ENCODE peak calls at places on chromosomes 4 and X, in nine cellular contexts. S is trophoblast cell, F is right cardiac atrium, H is choroid plexus epithelial cell, J is fibroblast of lung, V is heart right ventricle, Q is colonic mucosa, T is ascending aorta, W is hepatocyte. Y is an unnamed sample.

GRCh38 chr4:88573995-88574394 is 18.3 kb upstream of the HERC3 start:
- DNase-seq in S (peak), F (no peak), H (peak), J (peak), V (no peak), Q (no peak), T (no peak), W (no peak), Y (no peak)

GRCh38 chr4:161428180-161428965 is 735.4 kb downstream of the FSTL5 start:
- DNase-seq in S (no peak), F (no peak), H (no peak), J (no peak), V (no peak), Q (no peak), T (no peak), W (no peak), Y (no peak)

GRCh38 chr4:184453402-184454160 is 20.8 kb downstream of the IRF2 start:
- DNase-seq in S (peak), F (no peak), H (peak), J (peak), V (peak), Q (peak), T (no peak), W (peak), Y (peak)

GRCh38 chr4:182019148-182019652 is 224.0 kb upstream of the TENM3 start:
- DNase-seq in S (no peak), F (no peak), H (no peak), J (peak), V (no peak), Q (no peak), T (no peak), W (no peak), Y (no peak)

GRCh38 chr4:81030617-81031388 is at the start of gene BMP3:
- DNase-seq in S (peak), F (peak), H (peak), J (peak), V (no peak), Q (peak), T (no peak), W (peak), Y (peak)

GRCh38 chrX:137566746-137567473 is 983 bp downstream of the ZIC3 start:
- DNase-seq in S (no peak), F (peak), H (peak), J (no peak), V (no peak), Q (no peak), T (no peak), W (no peak), Y (no peak)

GRCh38 chr4:109078724-109079123 is 223.7 kb downstream of the COL25A1 start:
- DNase-seq in S (no peak), F (no peak), H (peak), J (peak), V (no peak), Q (no peak), T (no peak), W (no peak), Y (no peak)

GRCh38 chr4:73311428-73311827 is 52.8 kb upstream of the ANKRD17 start:
- DNase-seq in S (peak), F (no peak), H (peak), J (peak), V (no peak), Q (no peak), T (no peak), W (peak), Y (peak)

GRCh38 chr4:16788893-16789292 is 109.6 kb downstream of the LDB2 start:
- DNase-seq in S (no peak), F (no peak), H (no peak), J (no peak), V (no peak), Q (no peak), T (no peak), W (no peak), Y (no peak)

GRCh38 chrX:41605144-41605543 is 83.6 kb upstream of the GPR34 start:
- DNase-seq in S (peak), F (no peak), H (no peak), J (peak), V (no peak), Q (no peak), T (no peak), W (no peak), Y (no peak)

GRCh38 chrX:154097597-154098541 is at the start of gene MECP2:
- DNase-seq in S (peak), F (peak), H (peak), J (peak), V (peak), Q (peak), T (peak), W (peak), Y (peak)

GRCh38 chr4:73341454-73341853 is 62.6 kb upstream of the ALB start:
- DNase-seq in S (peak), F (no peak), H (peak), J (peak), V (no peak), Q (peak), T (no peak), W (peak), Y (peak)

GRCh38 chr4:52244773-52245360 is 193.8 kb downstream of the SPATA18 start:
- DNase-seq in S (no peak), F (no peak), H (no peak), J (no peak), V (no peak), Q (no peak), T (no peak), W (no peak), Y (no peak)

GRCh38 chrX:106481341-106481740 is 130.4 kb upstream of the RADX start:
- DNase-seq in S (peak), F (no peak), H (peak), J (peak), V (peak), Q (peak), T (no peak), W (peak), Y (peak)

GRCh38 chr4:26000274-26000950 is 86.4 kb downstream of the SMIM20 start:
- DNase-seq in S (no peak), F (no peak), H (no peak), J (peak), V (no peak), Q (no peak), T (no peak), W (no peak), Y (no peak)

GRCh38 chr4:188869581-188869980 is 730.3 kb downstream of the TRIML1 start:
- DNase-seq in S (no peak), F (no peak), H (peak), J (no peak), V (no peak), Q (no peak), T (no peak), W (no peak), Y (no peak)

GRCh38 chr4:123120473-123120872 is 198.1 kb upstream of the NUDT6 start:
- DNase-seq in S (peak), F (no peak), H (peak), J (peak), V (no peak), Q (no peak), T (no peak), W (no peak), Y (no peak)

GRCh38 chr4:78748361-78748760 is 27.8 kb upstream of the BMP2K start:
- DNase-seq in S (no peak), F (no peak), H (no peak), J (peak), V (no peak), Q (no peak), T (no peak), W (no peak), Y (no peak)

GRCh38 chr4:149371021-149371420 is 444.6 kb downstream of the IQCM start:
- DNase-seq in S (peak), F (no peak), H (peak), J (peak), V (no peak), Q (peak), T (no peak), W (peak), Y (peak)

GRCh38 chr4:97942137-97942536 is 201.1 kb downstream of the STPG2 start:
- DNase-seq in S (no peak), F (no peak), H (no peak), J (peak), V (no peak), Q (no peak), T (no peak), W (no peak), Y (no peak)

GRCh38 chrX:150899191-150899757 is 806 bp upstream of the CD99L2 start:
- DNase-seq in S (peak), F (peak), H (peak), J (peak), V (peak), Q (peak), T (no peak), W (peak), Y (peak)

GRCh38 chrX:20267924-20268701 is 1.4 kb upstream of the RPS6KA3 start:
- DNase-seq in S (peak), F (peak), H (peak), J (peak), V (peak), Q (peak), T (no peak), W (peak), Y (peak)

GRCh38 chr4:168731706-168732414 is 235.0 kb downstream of the PALLD start:
- DNase-seq in S (no peak), F (no peak), H (no peak), J (peak), V (no peak), Q (no peak), T (no peak), W (no peak), Y (no peak)

GRCh38 chr4:101695176-101695575 is 95.4 kb upstream of the BANK1 start:
- DNase-seq in S (no peak), F (no peak), H (no peak), J (peak), V (no peak), Q (no peak), T (no peak), W (no peak), Y (no peak)

GRCh38 chr4:85792576-85792975 is 317.6 kb downstream of the ARHGAP24 start:
- DNase-seq in S (no peak), F (no peak), H (no peak), J (no peak), V (no peak), Q (no peak), T (no peak), W (no peak), Y (no peak)

GRCh38 chrX:123185714-123186113 is 1.6 kb downstream of the GRIA3 start:
- DNase-seq in S (no peak), F (no peak), H (no peak), J (peak), V (no peak), Q (no peak), T (no peak), W (no peak), Y (no peak)

GRCh38 chr4:2842667-2843022 is 999 bp upstream of the ADD1 start:
- DNase-seq in S (no peak), F (no peak), H (no peak), J (peak), V (no peak), Q (no peak), T (no peak), W (no peak), Y (no peak)

GRCh38 chr4:38385286-38386010 is 278.6 kb upstream of the KLF3 start:
- DNase-seq in S (no peak), F (no peak), H (no peak), J (peak), V (no peak), Q (peak), T (no peak), W (peak), Y (peak)

GRCh38 chrX:108464604-108465003 is 25.0 kb downstream of the COL4A5 start:
- DNase-seq in S (peak), F (no peak), H (peak), J (peak), V (no peak), Q (no peak), T (no peak), W (no peak), Y (no peak)

GRCh38 chr4:80989921-80990544 is 40.5 kb upstream of the BMP3 start:
- DNase-seq in S (peak), F (no peak), H (peak), J (peak), V (peak), Q (peak), T (no peak), W (peak), Y (peak)

GRCh38 chr4:140242357-140243284 is 88.6 kb upstream of the MAML3 start:
- DNase-seq in S (no peak), F (peak), H (no peak), J (no peak), V (no peak), Q (peak), T (no peak), W (no peak), Y (no peak)

GRCh38 chr4:128394778-128395177 is 107.2 kb upstream of the PGRMC2 start:
- DNase-seq in S (no peak), F (no peak), H (no peak), J (peak), V (no peak), Q (no peak), T (no peak), W (no peak), Y (no peak)

GRCh38 chr4:128390475-128390996 is 102.9 kb upstream of the PGRMC2 start:
- DNase-seq in S (no peak), F (no peak), H (no peak), J (no peak), V (no peak), Q (no peak), T (no peak), W (no peak), Y (no peak)

GRCh38 chr4:128387600-128388351 is 100.2 kb upstream of the PGRMC2 start:
- DNase-seq in S (peak), F (no peak), H (peak), J (peak), V (no peak), Q (no peak), T (no peak), W (no peak), Y (no peak)

GRCh38 chr4:128388352-128388630 is 100.7 kb upstream of the PGRMC2 start:
- DNase-seq in S (peak), F (peak), H (peak), J (peak), V (no peak), Q (no peak), T (no peak), W (no peak), Y (no peak)

DNA sequence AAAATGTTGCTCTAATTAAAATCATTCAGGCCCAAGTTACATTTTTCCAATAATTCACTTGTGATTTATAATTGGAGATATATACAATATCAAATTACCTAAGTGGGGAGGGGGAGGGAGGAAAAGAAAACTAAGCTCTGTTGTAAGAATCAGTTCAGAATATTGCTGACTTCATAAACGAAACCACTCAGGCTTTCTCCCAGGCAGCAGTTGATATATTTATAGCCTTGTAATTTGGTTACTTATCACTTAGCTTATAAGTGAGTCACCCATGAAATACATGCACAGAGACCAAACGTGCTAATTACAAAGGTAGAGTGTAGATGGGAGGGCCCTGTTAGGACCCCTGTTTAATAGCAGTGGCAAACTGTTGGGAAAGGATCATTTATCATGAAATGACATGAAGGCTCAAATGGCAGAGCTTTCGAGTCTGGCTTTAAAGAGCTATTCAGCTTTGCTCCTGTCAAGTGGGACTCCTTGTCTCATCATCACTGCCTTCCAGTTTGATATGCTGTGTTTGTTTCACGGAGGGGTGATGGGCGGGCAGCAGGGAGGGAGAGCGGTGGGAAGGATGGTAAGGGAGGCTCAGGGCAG is 105.6 kb upstream of the PGRMC2 start:
- DNase-seq in S (no peak), F (peak), H (peak), J (peak), V (peak), Q (no peak), T (no peak), W (no peak), Y (peak)
- H3K4me3 ChIP-seq in S (no peak), F (no peak), H (no peak), J (no peak), V (no peak), Q (no peak), T (no peak), W (no peak), Y (no peak)

GRCh38 chr4:119284876-119285611 is 36.9 kb downstream of the FABP2 start:
- DNase-seq in S (peak), F (no peak), H (peak), J (peak), V (no peak), Q (no peak), T (no peak), W (peak), Y (peak)
- H3K4me3 ChIP-seq in S (no peak), F (no peak), H (peak), J (peak), V (peak), Q (no peak), T (peak), W (peak), Y (no peak)

GRCh38 chr4:33722800-33723511 is 2521.4 kb downstream of the ARAP2 start:
- DNase-seq in S (no peak), F (no peak), H (peak), J (peak), V (no peak), Q (no peak), T (no peak), W (no peak), Y (no peak)

GRCh38 chr4:33725861-33726260 is 2518.5 kb downstream of the ARAP2 start:
- DNase-seq in S (no peak), F (no peak), H (no peak), J (no peak), V (no peak), Q (no peak), T (no peak), W (no peak), Y (no peak)

GRCh38 chr4:33724685-33725084 is 2519.6 kb downstream of the ARAP2 start:
- DNase-seq in S (peak), F (no peak), H (peak), J (peak), V (no peak), Q (no peak), T (no peak), W (no peak), Y (no peak)

DNA sequence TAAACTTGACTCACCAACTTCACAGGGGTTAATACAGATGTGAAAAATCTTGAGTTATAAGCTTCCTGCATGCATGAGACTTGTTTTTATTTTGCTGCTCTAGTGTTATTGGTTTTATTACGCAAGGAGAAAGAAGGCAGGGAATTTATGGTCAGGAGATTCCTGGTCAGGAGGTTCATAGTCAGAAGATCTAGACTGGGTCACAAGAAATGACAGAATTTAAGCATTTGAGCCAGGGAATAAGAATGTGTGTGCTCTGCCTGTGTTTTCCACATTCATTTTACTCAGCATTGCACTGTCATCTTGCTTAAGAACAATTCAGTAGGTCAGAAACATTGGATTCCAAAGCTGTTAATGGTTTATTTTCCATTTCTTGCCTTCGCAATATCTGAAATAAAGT is 2522.1 kb downstream of the ARAP2 start:
- DNase-seq in S (peak), F (no peak), H (peak), J (peak), V (no peak), Q (no peak), T (no peak), W (no peak), Y (no peak)
- H3K4me3 ChIP-seq in S (no peak), F (no peak), H (no peak), J (no peak), V (no peak), Q (no peak), T (no peak), W (no peak), Y (no peak)

GRCh38 chr4:40307627-40308497 is 27.3 kb upstream of the CHRNA9 start:
- DNase-seq in S (no peak), F (no peak), H (no peak), J (no peak), V (peak), Q (peak), T (no peak), W (no peak), Y (peak)
- H3K4me3 ChIP-seq in S (no peak), F (no peak), H (no peak), J (no peak), V (no peak), Q (no peak), T (no peak), W (no peak), Y (no peak)

GRCh38 chr4:70657326-70657725 is 9.0 kb downstream of the JCHAIN start:
- DNase-seq in S (no peak), F (no peak), H (no peak), J (no peak), V (no peak), Q (no peak), T (no peak), W (no peak), Y (no peak)

GRCh38 chr4:70654605-70655011 is 11.7 kb downstream of the JCHAIN start:
- DNase-seq in S (no peak), F (no peak), H (no peak), J (peak), V (no peak), Q (no peak), T (no peak), W (no peak), Y (no peak)

DNA sequence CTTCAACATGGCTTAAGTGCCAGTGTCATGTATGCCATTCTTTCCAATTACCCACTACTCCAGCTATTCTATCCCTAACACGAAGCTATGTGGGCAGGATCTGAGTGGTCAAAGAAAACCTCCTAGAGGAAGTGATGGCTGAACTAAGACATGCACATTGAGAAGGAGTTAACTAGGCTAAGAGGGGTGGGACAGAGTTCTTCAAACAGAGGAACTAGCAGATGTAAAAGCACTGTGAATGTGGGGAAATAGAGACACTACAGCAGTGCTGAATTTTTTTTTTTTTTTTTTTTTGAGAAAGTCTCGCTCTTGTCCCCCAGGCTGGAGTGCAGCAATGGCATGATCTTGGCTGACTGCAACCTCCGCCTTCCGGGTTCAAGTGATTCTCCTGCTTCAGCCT is 6.2 kb downstream of the JCHAIN start:
- DNase-seq in S (no peak), F (no peak), H (no peak), J (no peak), V (no peak), Q (no peak), T (no peak), W (no peak), Y (no peak)
- H3K4me3 ChIP-seq in S (no peak), F (no peak), H (no peak), J (no peak), V (no peak), Q (no peak), T (no peak), W (no peak), Y (no peak)

GRCh38 chr4:155377281-155377680 is 516 bp upstream of the MAP9 start:
- DNase-seq in S (no peak), F (no peak), H (peak), J (peak), V (no peak), Q (no peak), T (no peak), W (no peak), Y (no peak)
- H3K4me3 ChIP-seq in S (no peak), F (peak), H (no peak), J (no peak), V (peak), Q (no peak), T (peak), W (no peak), Y (no peak)

GRCh38 chr4:5887011-5887360 is 5.9 kb downstream of the CRMP1 start:
- DNase-seq in S (no peak), F (no peak), H (no peak), J (no peak), V (no peak), Q (no peak), T (no peak), W (no peak), Y (no peak)
- H3K4me3 ChIP-seq in S (no peak), F (no peak), H (no peak), J (no peak), V (peak), Q (peak), T (peak), W (peak), Y (no peak)

GRCh38 chrX:10159069-10159468 is 2.3 kb downstream of the CLCN4 start:
- DNase-seq in S (no peak), F (no peak), H (no peak), J (no peak), V (no peak), Q (no peak), T (no peak), W (no peak), Y (no peak)

GRCh38 chrX:10156199-10157031 is at the start of gene CLCN4:
- DNase-seq in S (peak), F (peak), H (peak), J (peak), V (peak), Q (peak), T (no peak), W (peak), Y (peak)

GRCh38 chrX:10158279-10158939 is 1.6 kb downstream of the CLCN4 start:
- DNase-seq in S (peak), F (peak), H (no peak), J (no peak), V (no peak), Q (no peak), T (no peak), W (peak), Y (no peak)

GRCh38 chrX:10157032-10157341 is 212 bp downstream of the CLCN4 start:
- DNase-seq in S (no peak), F (no peak), H (no peak), J (no peak), V (no peak), Q (no peak), T (no peak), W (no peak), Y (no peak)

GRCh38 chrX:10157545-10157944 is 770 bp downstream of the CLCN4 start:
- DNase-seq in S (peak), F (no peak), H (peak), J (peak), V (no peak), Q (no peak), T (no peak), W (no peak), Y (no peak)
- H3K4me3 ChIP-seq in S (no peak), F (peak), H (peak), J (no peak), V (peak), Q (no peak), T (peak), W (no peak), Y (no peak)

GRCh38 chr4:118265312-118266144 is 87.3 kb downstream of the PRSS12 start:
- DNase-seq in S (peak), F (peak), H (peak), J (peak), V (no peak), Q (peak), T (no peak), W (peak), Y (peak)
- H3K4me3 ChIP-seq in S (no peak), F (peak), H (peak), J (peak), V (peak), Q (peak), T (peak), W (no peak), Y (peak)

Y was measured in small intestine.